ENCODE peak calls at places on chromosomes 13 and 19, in five cellular contexts. S is BE2C, Y is body of pancreas, L is fibroblast of mammary gland, Z is right lobe of liver. X is an unnamed sample.

GRCh38 chr19:16062789-16063188 is 13.5 kb upstream of the TPM4 start:
- DNase-seq in S (peak; percentile 70), Y (peak; percentile 61), L (no peak), Z (no peak), X (no peak)

GRCh38 chr13:74115138-74115537 is 19.1 kb downstream of the KLF12 start:
- DNase-seq in S (no peak), Y (no peak), L (peak; percentile 69), Z (no peak), X (no peak)

GRCh38 chr19:8050274-8051096 is 2.1 kb upstream of the CCL25 start:
- DNase-seq in S (peak; percentile 96), Y (peak; percentile 77), L (peak; percentile 77), Z (peak; percentile 77), X (no peak)

GRCh38 chr19:48925240-48925843 is 8.2 kb upstream of the DHDH start:
- DNase-seq in S (no peak), Y (no peak), L (peak; percentile 94), Z (no peak), X (no peak)

GRCh38 chr19:29673451-29674371 is 8.4 kb downstream of the PLEKHF1 start:
- DNase-seq in S (no peak), Y (no peak), L (no peak), Z (peak; percentile 39), X (no peak)

GRCh38 chr13:114225610-114226009 is 9.1 kb upstream of the CDC16 start:
- DNase-seq in S (no peak), Y (no peak), L (no peak), Z (no peak), X (no peak)

GRCh38 chr19:37778613-37779138 is 710 bp downstream of the ZNF573 start:
- DNase-seq in S (no peak), Y (no peak), L (peak; percentile 17), Z (no peak), X (peak; percentile 1)

GRCh38 chr19:40191836-40192646 is 815 bp downstream of the MAP3K10 start:
- DNase-seq in S (peak; percentile 67), Y (peak; percentile 35), L (peak; percentile 20), Z (no peak), X (no peak)

GRCh38 chr19:46068345-46069258 is 27.8 kb upstream of the IGFL4 start:
- DNase-seq in S (no peak), Y (no peak), L (peak; percentile 95), Z (no peak), X (no peak)

GRCh38 chr19:8017808-8018207 is 12.4 kb upstream of the ELAVL1 start:
- DNase-seq in S (no peak), Y (no peak), L (no peak), Z (no peak), X (no peak)

GRCh38 chr19:16660763-16661479 is at the start of gene TMEM38A:
- DNase-seq in S (peak; percentile 68), Y (peak; percentile 66), L (no peak), Z (peak; percentile 75), X (no peak)

GRCh38 chr19:13195678-13196077 is 45.5 kb downstream of the IER2 start:
- DNase-seq in S (no peak), Y (peak; percentile 84), L (no peak), Z (peak; percentile 91), X (no peak)

GRCh38 chr13:110232756-110233155 is 74.2 kb downstream of the COL4A1 start:
- DNase-seq in S (no peak), Y (no peak), L (peak; percentile 95), Z (no peak), X (no peak)
- H3K4me3 ChIP-seq in S (peak overlapping the region; percentile 28), Y (no peak overlapping the region), L (peak overlapping the region; percentile 33), Z (no peak overlapping the region), X (no peak overlapping the region)

GRCh38 chr13:21557995-21558394 is 46.0 kb downstream of the MICU2 start:
- DNase-seq in S (peak; percentile 14), Y (no peak), L (peak; percentile 34), Z (no peak), X (no peak)
- TF ChIP-seq CTCF in S (peak; percentile 69), Y (no peak), L (peak; percentile 57), Z (peak; percentile 46), X (peak; percentile 55)

GRCh38 chr19:6475321-6476108 is 6.1 kb downstream of the DENND1C start:
- DNase-seq in S (no peak), Y (no peak), L (no peak), Z (no peak), X (no peak)
- H3K4me3 ChIP-seq in S (no peak overlapping the region), Y (no peak overlapping the region), L (no peak overlapping the region), Z (peak overlapping the region; percentile 35), X (no peak overlapping the region)

GRCh38 chr13:69324109-69324886 is 783.3 kb upstream of the ATXN8OS start:
- DNase-seq in S (no peak), Y (no peak), L (peak; percentile 1), Z (no peak), X (no peak)
- TF ChIP-seq CTCF in S (peak; percentile 41), Y (peak; percentile 16), L (no peak), Z (no peak), X (peak; percentile 28)

DNA sequence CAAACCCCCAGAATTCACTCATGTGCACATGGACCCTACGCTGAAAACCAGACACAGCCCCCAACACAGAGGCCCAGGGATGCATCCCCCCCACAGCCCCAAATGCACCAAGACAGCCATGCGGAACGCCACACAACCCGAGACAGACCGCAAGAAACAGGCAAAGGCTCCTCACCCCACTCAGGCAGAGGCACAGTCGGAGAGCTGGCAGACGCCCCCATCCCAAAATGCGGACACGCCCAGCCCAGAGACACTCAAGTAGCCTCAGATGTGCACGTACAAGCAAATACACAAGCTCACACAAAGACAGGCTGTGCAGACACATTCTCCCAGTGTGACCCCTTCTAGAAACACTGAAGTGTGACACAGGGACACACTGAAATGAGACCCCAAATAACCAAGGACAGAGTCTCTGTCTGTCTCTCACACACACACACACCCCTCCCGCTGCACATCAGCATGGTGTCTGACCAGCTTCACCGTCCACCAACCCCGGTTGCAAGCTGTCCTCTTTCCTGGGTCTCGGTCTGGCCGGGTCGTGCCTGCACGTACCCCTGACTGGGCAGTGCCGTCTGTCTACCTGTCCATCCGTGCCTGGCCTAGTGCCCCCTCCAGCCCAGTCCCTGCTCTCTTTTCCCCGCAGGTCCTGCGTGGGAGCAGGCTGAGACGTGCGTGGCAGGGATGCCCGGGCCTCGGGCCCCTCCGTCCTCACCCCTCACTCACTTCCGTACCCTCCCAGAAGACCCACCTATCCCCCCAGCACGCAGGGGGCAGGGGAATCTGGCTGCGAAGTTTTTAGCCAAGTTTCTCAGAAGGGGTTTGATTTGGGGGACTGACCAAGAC is 16.1 kb downstream of the ERFL start:
- DNase-seq in S (no peak), Y (no peak), L (no peak), Z (no peak), X (no peak)
- H3K4me3 ChIP-seq in S (no peak overlapping the region), Y (no peak overlapping the region), L (no peak overlapping the region), Z (no peak overlapping the region), X (no peak overlapping the region)

GRCh38 chr13:23453132-23453531 is 19.6 kb upstream of the SACS start:
- DNase-seq in S (no peak), Y (no peak), L (no peak), Z (no peak), X (no peak)

GRCh38 chr13:23445794-23446193 is 12.3 kb upstream of the SACS start:
- DNase-seq in S (no peak), Y (no peak), L (no peak), Z (no peak), X (no peak)

GRCh38 chr13:23447927-23448326 is 14.4 kb upstream of the SACS start:
- DNase-seq in S (no peak), Y (no peak), L (peak; percentile 85), Z (no peak), X (no peak)

GRCh38 chr13:23449386-23450162 is 16.1 kb upstream of the SACS start:
- DNase-seq in S (no peak), Y (no peak), L (no peak), Z (no peak), X (no peak)

GRCh38 chr13:23450340-23451046 is 17.0 kb upstream of the SACS start:
- DNase-seq in S (peak; percentile 18), Y (no peak), L (no peak), Z (no peak), X (no peak)
- TF ChIP-seq CTCF in S (no peak), Y (no peak), L (no peak), Z (no peak), X (no peak)